ENCODE peak calls at places on chromosomes 1 and 21, in five cellular contexts. One of them, this sample, is unnamed.

GRCh38 chr21:36784942-36785341 is 86.0 kb downstream of the SIM2 start:
- DNase-seq in T47D: no peak
- DNase-seq in non-pigmented ciliary epithelial cell: no peak
- DNase-seq in NCI-H524: no peak
- DNase-seq in AG08396: no peak
- DNase-seq in this sample: no peak

GRCh38 chr1:104646233-104646632 is 896.5 kb downstream of the AMY1C start:
- DNase-seq in T47D: no peak
- DNase-seq in non-pigmented ciliary epithelial cell: no peak
- DNase-seq in NCI-H524: no peak
- DNase-seq in AG08396: no peak
- DNase-seq in this sample: no peak

GRCh38 chr21:46416551-46416950 is 42.1 kb upstream of the DIP2A start:
- DNase-seq in T47D: no peak
- DNase-seq in non-pigmented ciliary epithelial cell: no peak
- DNase-seq in NCI-H524: no peak
- DNase-seq in AG08396: no peak
- DNase-seq in this sample: no peak

GRCh38 chr1:12555411-12556367 is 62.3 kb downstream of the DHRS3 start:
- DNase-seq in T47D: no peak
- DNase-seq in non-pigmented ciliary epithelial cell: no peak
- DNase-seq in NCI-H524: no peak
- DNase-seq in AG08396: no peak
- DNase-seq in this sample: no peak

GRCh38 chr1:225897595-225898514 is 8.9 kb upstream of the LEFTY1 start:
- DNase-seq in T47D: no peak
- DNase-seq in non-pigmented ciliary epithelial cell: no peak
- DNase-seq in NCI-H524: no peak
- DNase-seq in AG08396: no peak
- DNase-seq in this sample: peak; percentile 51

GRCh38 chr1:5164155-5164554 is 509.7 kb downstream of the AJAP1 start:
- DNase-seq in T47D: no peak
- DNase-seq in non-pigmented ciliary epithelial cell: no peak
- DNase-seq in NCI-H524: no peak
- DNase-seq in AG08396: no peak
- DNase-seq in this sample: no peak

GRCh38 chr1:39733161-39733560 is 5.5 kb upstream of the PPIE start:
- DNase-seq in T47D: no peak
- DNase-seq in non-pigmented ciliary epithelial cell: no peak
- DNase-seq in NCI-H524: no peak
- DNase-seq in AG08396: no peak
- DNase-seq in this sample: no peak

GRCh38 chr1:205313681-205314308 is 7.8 kb downstream of the NUAK2 start:
- DNase-seq in T47D: no peak
- DNase-seq in non-pigmented ciliary epithelial cell: no peak
- DNase-seq in NCI-H524: peak; percentile 51
- DNase-seq in AG08396: peak; percentile 79
- DNase-seq in this sample: peak; percentile 50

GRCh38 chr1:119209943-119210342 is 69.5 kb upstream of the WARS2 start:
- DNase-seq in T47D: no peak
- DNase-seq in non-pigmented ciliary epithelial cell: no peak
- DNase-seq in NCI-H524: no peak
- DNase-seq in AG08396: no peak
- DNase-seq in this sample: no peak

GRCh38 chr1:158998781-158999161 is 10.9 kb upstream of the IFI16 start:
- DNase-seq in T47D: peak; percentile 41
- DNase-seq in non-pigmented ciliary epithelial cell: no peak
- DNase-seq in NCI-H524: peak; percentile 1
- DNase-seq in AG08396: peak; percentile 12
- DNase-seq in this sample: peak; percentile 13

GRCh38 chr1:118333601-118334241 is 148.7 kb upstream of the SPAG17 start:
- DNase-seq in T47D: no peak
- DNase-seq in non-pigmented ciliary epithelial cell: no peak
- DNase-seq in NCI-H524: peak; percentile 53
- DNase-seq in AG08396: no peak
- DNase-seq in this sample: no peak

GRCh38 chr1:17682403-17682802 is 72.7 kb upstream of the ACTL8 start:
- DNase-seq in T47D: no peak
- DNase-seq in non-pigmented ciliary epithelial cell: no peak
- DNase-seq in NCI-H524: no peak
- DNase-seq in AG08396: no peak
- DNase-seq in this sample: no peak

GRCh38 chr1:207698822-207699483 is 52.9 kb upstream of the CD46 start:
- DNase-seq in T47D: peak; percentile 7
- DNase-seq in non-pigmented ciliary epithelial cell: peak; percentile 14
- DNase-seq in NCI-H524: peak; percentile 6
- DNase-seq in AG08396: peak; percentile 27
- DNase-seq in this sample: peak; percentile 28